ENCODE peak calls at places on chromosomes 1 and 21, in ten cellular contexts. One of them, this sample, is unnamed.

GRCh38 chr1:192489748-192490147 is 85.8 kb upstream of the RGS1 start:
- DNase-seq in astrocyte: peak; percentile 97
- DNase-seq in lung: no peak
- DNase-seq in Peyer's patch: no peak
- DNase-seq in adrenal gland: peak; percentile 81
- DNase-seq in HAP-1: no peak
- DNase-seq in GM23248: peak; percentile 96
- DNase-seq in fibroblast of lung: peak; percentile 92
- DNase-seq in neural progenitor cell: no peak
- DNase-seq in stomach: peak; percentile 50
- DNase-seq in this sample: no peak

GRCh38 chr1:101238041-101238515 is 1.3 kb downstream of the S1PR1 start:
- DNase-seq in astrocyte: no peak
- DNase-seq in lung: no peak
- DNase-seq in Peyer's patch: no peak
- DNase-seq in adrenal gland: no peak
- DNase-seq in HAP-1: peak; percentile 57
- DNase-seq in GM23248: peak; percentile 50
- DNase-seq in fibroblast of lung: no peak
- DNase-seq in neural progenitor cell: peak; percentile 62
- DNase-seq in stomach: no peak
- DNase-seq in this sample: no peak

GRCh38 chr1:67832737-67833594 is at the start of gene GNG12:
- DNase-seq in astrocyte: peak; percentile 62
- DNase-seq in lung: peak; percentile 69
- DNase-seq in Peyer's patch: peak; percentile 86
- DNase-seq in adrenal gland: peak; percentile 82
- DNase-seq in HAP-1: peak; percentile 91
- DNase-seq in GM23248: peak; percentile 90
- DNase-seq in fibroblast of lung: peak; percentile 77
- DNase-seq in neural progenitor cell: peak; percentile 87
- DNase-seq in stomach: peak; percentile 77
- DNase-seq in this sample: peak; percentile 79

GRCh38 chr21:25862596-25862995 is 127.8 kb downstream of the GABPA start:
- DNase-seq in astrocyte: peak; percentile 12
- DNase-seq in lung: no peak
- DNase-seq in Peyer's patch: no peak
- DNase-seq in adrenal gland: no peak
- DNase-seq in HAP-1: peak; percentile 31
- DNase-seq in GM23248: peak; percentile 46
- DNase-seq in fibroblast of lung: peak; percentile 68
- DNase-seq in neural progenitor cell: peak; percentile 32
- DNase-seq in stomach: no peak
- DNase-seq in this sample: no peak

GRCh38 chr1:61442456-61443013 is 282.4 kb downstream of the TM2D1 start:
- DNase-seq in astrocyte: no peak
- DNase-seq in lung: no peak
- DNase-seq in Peyer's patch: no peak
- DNase-seq in adrenal gland: no peak
- DNase-seq in HAP-1: no peak
- DNase-seq in GM23248: no peak
- DNase-seq in fibroblast of lung: peak; percentile 37
- DNase-seq in neural progenitor cell: no peak
- DNase-seq in stomach: no peak
- DNase-seq in this sample: no peak

GRCh38 chr1:108512239-108513071 is 47.4 kb upstream of the EEIG2 start:
- DNase-seq in astrocyte: peak; percentile 12
- DNase-seq in lung: no peak
- DNase-seq in Peyer's patch: no peak
- DNase-seq in adrenal gland: no peak
- DNase-seq in HAP-1: no peak
- DNase-seq in GM23248: peak; percentile 69
- DNase-seq in fibroblast of lung: peak; percentile 68
- DNase-seq in neural progenitor cell: peak; percentile 27
- DNase-seq in stomach: no peak
- DNase-seq in this sample: no peak

GRCh38 chr1:116679091-116679827 is 11.7 kb upstream of the IGSF3 start:
- DNase-seq in astrocyte: no peak
- DNase-seq in lung: no peak
- DNase-seq in Peyer's patch: no peak
- DNase-seq in adrenal gland: no peak
- DNase-seq in HAP-1: no peak
- DNase-seq in GM23248: no peak
- DNase-seq in fibroblast of lung: no peak
- DNase-seq in neural progenitor cell: peak; percentile 27
- DNase-seq in stomach: no peak
- DNase-seq in this sample: no peak

GRCh38 chr1:150385537-150386445 is 21.8 kb downstream of the RPRD2 start:
- DNase-seq in astrocyte: no peak
- DNase-seq in lung: no peak
- DNase-seq in Peyer's patch: no peak
- DNase-seq in adrenal gland: no peak
- DNase-seq in HAP-1: no peak
- DNase-seq in GM23248: no peak
- DNase-seq in fibroblast of lung: no peak
- DNase-seq in neural progenitor cell: no peak
- DNase-seq in stomach: no peak
- DNase-seq in this sample: no peak

DNA sequence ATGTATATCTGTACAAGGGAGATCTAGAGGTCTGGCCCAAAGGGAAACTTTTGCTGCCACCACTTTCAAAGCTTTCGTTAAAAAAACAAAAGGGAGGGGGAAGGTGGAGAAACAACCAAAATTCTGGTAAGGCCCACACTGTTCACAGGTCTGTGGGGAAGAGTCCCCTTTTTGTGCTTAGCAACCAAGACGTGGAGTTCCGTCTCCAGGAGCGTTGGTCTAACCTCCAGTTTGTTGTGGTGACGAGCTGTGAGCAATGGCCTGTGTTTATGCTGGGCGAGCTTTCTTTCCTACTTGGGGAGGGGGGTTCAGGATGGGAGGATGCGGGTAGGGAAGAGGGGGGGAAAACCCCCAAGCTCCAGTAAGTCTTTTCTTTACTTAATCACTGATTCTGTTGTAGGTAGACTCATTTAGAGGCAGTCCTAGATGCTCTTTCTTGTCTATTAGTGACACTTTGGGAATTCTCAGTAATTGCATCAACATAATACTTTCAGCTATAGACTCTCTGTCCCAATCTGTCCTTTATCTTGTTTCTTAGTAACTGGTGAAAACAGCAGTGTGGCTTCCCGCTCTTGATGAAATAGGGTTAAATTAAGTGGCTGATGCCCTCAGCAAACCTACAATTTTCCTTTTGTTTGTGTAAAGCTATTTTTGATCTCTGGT is 1.5 kb downstream of the HIPK1 start:
- DNase-seq in astrocyte: peak; percentile 66
- DNase-seq in lung: no peak
- DNase-seq in Peyer's patch: no peak
- DNase-seq in adrenal gland: no peak
- DNase-seq in HAP-1: peak; percentile 49
- DNase-seq in GM23248: peak; percentile 88
- DNase-seq in fibroblast of lung: peak; percentile 57
- DNase-seq in neural progenitor cell: peak; percentile 62
- DNase-seq in stomach: no peak
- DNase-seq in this sample: no peak
- H3K4me1 ChIP-seq in astrocyte: peaks cover 30% of the 10 kb centered on the region
- H3K4me1 ChIP-seq in lung: no peaks in the 10 kb centered on the region
- H3K4me1 ChIP-seq in Peyer's patch: peaks cover 28% of the 10 kb centered on the region
- H3K4me1 ChIP-seq in adrenal gland: peaks cover 24% of the 10 kb centered on the region
- H3K4me1 ChIP-seq in HAP-1: peaks cover 12% of the 10 kb centered on the region
- H3K4me1 ChIP-seq in GM23248: peaks cover 24% of the 10 kb centered on the region
- H3K4me1 ChIP-seq in fibroblast of lung: peaks cover 2% of the 10 kb centered on the region
- H3K4me1 ChIP-seq in neural progenitor cell: peaks cover 21% of the 10 kb centered on the region
- H3K4me1 ChIP-seq in stomach: peaks cover 43% of the 10 kb centered on the region
- H3K4me1 ChIP-seq in this sample: peaks cover 31% of the 10 kb centered on the region

DNA sequence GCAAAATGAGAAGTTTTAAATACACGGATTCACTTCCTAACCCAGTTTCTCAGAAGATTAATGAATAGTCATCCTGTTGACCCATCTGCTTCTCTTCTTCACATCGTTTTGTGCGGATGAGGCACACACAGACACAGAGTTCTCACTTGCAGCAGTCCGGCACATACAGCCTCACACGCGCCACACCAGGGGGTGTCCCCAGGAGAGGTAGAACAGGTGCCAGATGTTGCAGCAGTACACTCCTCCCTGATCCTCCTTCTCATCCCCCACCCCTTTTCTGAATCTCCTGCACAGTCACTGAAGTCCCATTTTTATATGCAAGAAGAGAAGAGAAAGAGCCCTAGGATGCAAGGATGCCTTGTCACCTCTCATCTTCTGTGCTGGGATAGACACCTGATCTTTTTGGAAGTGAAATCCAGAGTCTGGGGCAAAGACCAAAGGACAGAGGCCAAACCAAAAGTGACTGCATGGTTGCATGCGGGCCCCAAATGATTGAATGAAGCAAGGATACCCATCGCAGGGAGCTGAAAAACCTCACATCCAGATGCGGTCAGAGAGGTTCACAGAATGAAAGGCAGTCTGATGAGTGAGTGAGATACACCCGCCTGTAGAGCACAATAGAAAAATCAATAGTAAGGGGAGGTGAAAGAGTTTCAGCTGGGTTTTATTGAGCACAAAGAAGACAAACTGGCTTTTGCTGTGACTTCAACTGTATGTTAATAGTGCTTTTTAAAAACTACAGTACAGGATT is 28.8 kb downstream of the PBX1 start:
- DNase-seq in astrocyte: no peak
- DNase-seq in lung: no peak
- DNase-seq in Peyer's patch: no peak
- DNase-seq in adrenal gland: no peak
- DNase-seq in HAP-1: peak; percentile 50
- DNase-seq in GM23248: no peak
- DNase-seq in fibroblast of lung: no peak
- DNase-seq in neural progenitor cell: peak; percentile 54
- DNase-seq in stomach: no peak
- DNase-seq in this sample: no peak
- H3K4me3 ChIP-seq in astrocyte: no peak overlapping the region
- H3K4me3 ChIP-seq in lung: no peak overlapping the region
- H3K4me3 ChIP-seq in Peyer's patch: no peak overlapping the region
- H3K4me3 ChIP-seq in adrenal gland: no peak overlapping the region
- H3K4me3 ChIP-seq in HAP-1: no peak overlapping the region
- H3K4me3 ChIP-seq in GM23248: peak overlapping the region; percentile 64
- H3K4me3 ChIP-seq in fibroblast of lung: peak overlapping the region; percentile 53
- H3K4me3 ChIP-seq in neural progenitor cell: peak overlapping the region; percentile 42
- H3K4me3 ChIP-seq in stomach: no peak overlapping the region
- H3K4me3 ChIP-seq in this sample: no peak overlapping the region

DNA sequence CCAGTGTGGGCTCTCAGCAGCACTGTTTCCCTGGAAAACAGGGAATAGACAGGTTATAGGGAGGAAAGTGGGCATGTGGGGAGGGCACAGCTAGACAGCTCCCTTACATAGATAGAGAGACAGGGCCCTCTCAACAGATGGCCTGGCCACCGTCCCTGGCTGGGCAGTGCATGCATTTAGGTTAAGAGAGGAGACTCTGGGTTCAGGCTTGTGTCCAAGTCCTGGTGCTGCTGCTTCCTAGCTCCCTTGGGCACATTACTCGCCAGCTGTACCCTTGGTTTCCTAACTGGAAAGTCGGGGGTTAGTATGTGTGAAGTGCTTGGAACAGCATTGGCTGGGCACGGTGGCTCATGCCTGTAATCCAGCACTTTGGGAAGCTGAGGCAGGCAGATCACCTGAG is 9.1 kb downstream of the PLOD1 start:
- DNase-seq in astrocyte: no peak
- DNase-seq in lung: no peak
- DNase-seq in Peyer's patch: no peak
- DNase-seq in adrenal gland: no peak
- DNase-seq in HAP-1: no peak
- DNase-seq in GM23248: no peak
- DNase-seq in fibroblast of lung: no peak
- DNase-seq in neural progenitor cell: no peak
- DNase-seq in stomach: no peak
- DNase-seq in this sample: no peak
- H3K9me3 ChIP-seq in astrocyte: no peaks in the 10 kb centered on the region
- H3K9me3 ChIP-seq in lung: no peaks in the 10 kb centered on the region
- H3K9me3 ChIP-seq in Peyer's patch: no peaks in the 10 kb centered on the region
- H3K9me3 ChIP-seq in adrenal gland: no peaks in the 10 kb centered on the region
- H3K9me3 ChIP-seq in HAP-1: no peaks in the 10 kb centered on the region
- H3K9me3 ChIP-seq in GM23248: no peaks in the 10 kb centered on the region
- H3K9me3 ChIP-seq in fibroblast of lung: no peaks in the 10 kb centered on the region
- H3K9me3 ChIP-seq in neural progenitor cell: no peaks in the 10 kb centered on the region
- H3K9me3 ChIP-seq in stomach: no peaks in the 10 kb centered on the region
- H3K9me3 ChIP-seq in this sample: no peaks in the 10 kb centered on the region

GRCh38 chr21:44911384-44912157 is 9.1 kb downstream of the ITGB2 start:
- DNase-seq in astrocyte: no peak
- DNase-seq in lung: peak; percentile 78
- DNase-seq in Peyer's patch: peak; percentile 96
- DNase-seq in adrenal gland: peak; percentile 89
- DNase-seq in HAP-1: no peak
- DNase-seq in GM23248: no peak
- DNase-seq in fibroblast of lung: no peak
- DNase-seq in neural progenitor cell: no peak
- DNase-seq in stomach: peak; percentile 89
- DNase-seq in this sample: peak; percentile 98

GRCh38 chr21:44909719-44910118 is 11.0 kb downstream of the ITGB2 start:
- DNase-seq in astrocyte: no peak
- DNase-seq in lung: no peak
- DNase-seq in Peyer's patch: no peak
- DNase-seq in adrenal gland: no peak
- DNase-seq in HAP-1: no peak
- DNase-seq in GM23248: no peak
- DNase-seq in fibroblast of lung: no peak
- DNase-seq in neural progenitor cell: no peak
- DNase-seq in stomach: no peak
- DNase-seq in this sample: no peak

GRCh38 chr21:44908908-44909307 is 11.8 kb downstream of the ITGB2 start:
- DNase-seq in astrocyte: no peak
- DNase-seq in lung: no peak
- DNase-seq in Peyer's patch: no peak
- DNase-seq in adrenal gland: no peak
- DNase-seq in HAP-1: no peak
- DNase-seq in GM23248: no peak
- DNase-seq in fibroblast of lung: no peak
- DNase-seq in neural progenitor cell: no peak
- DNase-seq in stomach: no peak
- DNase-seq in this sample: no peak

GRCh38 chr21:44911066-44911383 is 9.7 kb downstream of the ITGB2 start:
- DNase-seq in astrocyte: no peak
- DNase-seq in lung: no peak
- DNase-seq in Peyer's patch: no peak
- DNase-seq in adrenal gland: no peak
- DNase-seq in HAP-1: no peak
- DNase-seq in GM23248: no peak
- DNase-seq in fibroblast of lung: no peak
- DNase-seq in neural progenitor cell: no peak
- DNase-seq in stomach: no peak
- DNase-seq in this sample: no peak

DNA sequence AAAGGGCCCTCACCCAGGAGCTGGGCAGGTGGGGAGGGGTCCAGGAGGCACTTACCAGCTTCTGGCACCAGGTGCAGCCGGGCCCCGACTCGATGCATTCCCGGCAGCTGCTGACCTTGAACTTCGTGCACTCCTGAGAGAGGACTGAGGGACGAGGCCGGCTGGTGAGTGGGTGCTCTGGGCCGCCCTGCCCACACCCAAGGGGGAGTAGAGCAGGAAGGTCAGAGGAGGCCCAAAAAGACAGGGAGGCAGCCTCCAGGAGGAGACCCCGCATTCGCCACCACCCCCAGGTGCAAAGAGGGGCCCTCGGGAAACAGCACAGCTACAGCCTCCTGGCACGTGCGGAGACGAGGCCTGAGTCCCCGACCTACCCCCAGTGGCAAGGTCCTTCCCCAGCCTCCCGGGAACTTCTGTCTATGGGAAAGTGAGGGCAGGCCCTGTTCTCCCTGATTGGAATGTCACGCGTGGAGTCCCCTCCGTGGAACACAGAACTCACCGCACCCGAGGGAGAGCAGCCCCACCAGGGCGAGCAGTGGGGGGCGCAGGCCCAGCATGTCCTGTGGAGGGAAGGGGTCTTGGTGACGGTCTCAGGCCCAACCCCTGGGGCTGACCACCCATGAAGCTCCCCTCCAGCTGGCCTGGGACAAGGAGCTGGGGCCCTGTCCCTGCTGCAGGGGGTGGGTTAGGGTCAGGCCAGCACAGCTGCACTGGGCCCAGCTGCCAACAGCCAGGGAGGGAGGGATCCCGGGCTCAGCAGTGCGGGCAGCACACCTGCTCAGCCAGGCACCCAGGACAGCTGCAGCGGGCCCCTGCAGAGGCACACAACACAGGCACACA is 10.3 kb downstream of the ITGB2 start:
- DNase-seq in astrocyte: no peak
- DNase-seq in lung: no peak
- DNase-seq in Peyer's patch: no peak
- DNase-seq in adrenal gland: no peak
- DNase-seq in HAP-1: no peak
- DNase-seq in GM23248: no peak
- DNase-seq in fibroblast of lung: no peak
- DNase-seq in neural progenitor cell: no peak
- DNase-seq in stomach: no peak
- DNase-seq in this sample: peak; percentile 72
- H3K4me1 ChIP-seq in astrocyte: peaks cover 10% of the 10 kb centered on the region
- H3K4me1 ChIP-seq in lung: peaks cover 15% of the 10 kb centered on the region
- H3K4me1 ChIP-seq in Peyer's patch: peaks cover 41% of the 10 kb centered on the region
- H3K4me1 ChIP-seq in adrenal gland: peaks cover 7% of the 10 kb centered on the region
- H3K4me1 ChIP-seq in HAP-1: no peaks in the 10 kb centered on the region
- H3K4me1 ChIP-seq in GM23248: peaks cover 5% of the 10 kb centered on the region
- H3K4me1 ChIP-seq in fibroblast of lung: no peaks in the 10 kb centered on the region
- H3K4me1 ChIP-seq in neural progenitor cell: peaks cover 13% of the 10 kb centered on the region
- H3K4me1 ChIP-seq in stomach: peaks cover 57% of the 10 kb centered on the region
- H3K4me1 ChIP-seq in this sample: peaks cover 9% of the 10 kb centered on the region